ENCODE peak calls at places on chromosome 5, in ten cellular contexts. A is fibroblast of the aortic adventitia; O is omental fat pad; T is cardiac fibroblast; V is CD8-positive, alpha-beta T cell; N is transverse colon; J is heart right ventricle; I is fibroblast of lung; B is foreskin fibroblast; Y is Calu3. G is an unnamed sample.

GRCh38 chr5:170353011-170353890 is 35.9 kb downstream of the KCNMB1 start:
- DNase-seq in A (no peak), O (no peak), T (no peak), V (no peak), N (no peak), J (no peak), I (no peak), B (peak; percentile 4), Y (no peak), G (peak; percentile 29)

GRCh38 chr5:103346162-103346748 is 87.7 kb downstream of the MACIR start:
- DNase-seq in A (no peak), O (no peak), T (no peak), V (no peak), N (no peak), J (no peak), I (no peak), B (no peak), Y (no peak), G (no peak)

GRCh38 chr5:112929336-112930081 is 7.5 kb upstream of the REEP5 start:
- DNase-seq in A (no peak), O (no peak), T (no peak), V (no peak), N (no peak), J (no peak), I (no peak), B (no peak), Y (no peak), G (no peak)

GRCh38 chr5:83526289-83526688 is 54.7 kb downstream of the VCAN start:
- DNase-seq in A (no peak), O (no peak), T (no peak), V (no peak), N (no peak), J (no peak), I (no peak), B (no peak), Y (no peak), G (no peak)

GRCh38 chr5:78899922-78900362 is 85.2 kb downstream of the ARSB start:
- DNase-seq in A (peak; percentile 78), O (no peak), T (peak; percentile 83), V (no peak), N (peak; percentile 61), J (no peak), I (peak; percentile 70), B (peak; percentile 81), Y (peak; percentile 65), G (peak; percentile 76)

GRCh38 chr5:2213121-2213730 is 330.5 kb upstream of the IRX4 start:
- DNase-seq in A (no peak), O (no peak), T (no peak), V (no peak), N (no peak), J (no peak), I (no peak), B (no peak), Y (no peak), G (no peak)

GRCh38 chr5:10831416-10831815 is 70.4 kb upstream of the DAP start:
- DNase-seq in A (peak; percentile 49), O (no peak), T (peak; percentile 75), V (no peak), N (no peak), J (no peak), I (peak; percentile 94), B (peak; percentile 91), Y (no peak), G (peak; percentile 30)

GRCh38 chr5:134289509-134290113 is 63.7 kb upstream of the PPP2CA start:
- DNase-seq in A (peak; percentile 89), O (no peak), T (peak; percentile 92), V (peak; percentile 14), N (peak; percentile 51), J (no peak), I (peak; percentile 89), B (peak; percentile 87), Y (peak; percentile 79), G (peak; percentile 90)

GRCh38 chr5:875931-876330 is 16.7 kb downstream of the BRD9 start:
- DNase-seq in A (no peak), O (no peak), T (no peak), V (no peak), N (no peak), J (no peak), I (no peak), B (no peak), Y (no peak), G (no peak)

GRCh38 chr5:96734871-96735325 is 72.7 kb downstream of the CAST start:
- DNase-seq in A (peak; percentile 84), O (no peak), T (peak; percentile 70), V (no peak), N (no peak), J (no peak), I (no peak), B (peak; percentile 70), Y (no peak), G (peak; percentile 76)

GRCh38 chr5:33604503-33604902 is 163.7 kb downstream of the TARS1 start:
- DNase-seq in A (no peak), O (no peak), T (no peak), V (no peak), N (no peak), J (no peak), I (no peak), B (no peak), Y (no peak), G (no peak)

GRCh38 chr5:53677632-53678031 is 117.2 kb downstream of the NDUFS4 start:
- DNase-seq in A (no peak), O (no peak), T (no peak), V (no peak), N (no peak), J (no peak), I (no peak), B (no peak), Y (no peak), G (no peak)

GRCh38 chr5:62341783-62342475 is 35.9 kb downstream of the KIF2A start:
- DNase-seq in A (no peak), O (no peak), T (no peak), V (no peak), N (no peak), J (no peak), I (no peak), B (no peak), Y (no peak), G (no peak)

DNA sequence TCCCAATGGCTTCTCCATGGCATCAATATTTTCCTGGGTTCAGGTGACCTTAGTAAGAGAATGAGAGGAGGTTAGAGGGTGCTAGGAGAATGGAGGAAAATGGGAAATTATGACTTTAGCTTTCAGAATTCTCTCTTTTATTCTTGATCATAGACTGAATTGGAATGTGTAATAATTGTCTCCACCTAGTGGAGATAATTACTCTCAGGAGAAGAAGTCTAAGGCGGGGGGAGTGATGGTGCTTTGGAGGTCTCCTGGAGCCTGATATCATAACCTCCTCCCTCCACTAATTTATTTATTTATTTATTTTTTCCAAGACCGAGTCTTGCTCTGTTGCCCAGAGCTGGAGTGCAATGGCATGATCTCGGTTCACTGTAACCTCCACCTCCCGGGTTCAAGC is 221.3 kb downstream of the GRIA1 start:
- DNase-seq in A (peak; percentile 22), O (no peak), T (peak; percentile 25), V (no peak), N (no peak), J (no peak), I (peak; percentile 5), B (peak; percentile 15), Y (no peak), G (peak; percentile 35)
- TF ChIP-seq CTCF in A (peak; percentile 35), O (no peak), T (peak; percentile 30), V (no peak), N (no peak), J (peak; percentile 55), I (no peak), B (no peak), Y (no peak), G (peak; percentile 45)

GRCh38 chr5:5699062-5699461 is 276.6 kb downstream of the ICE1 start:
- DNase-seq in A (no peak), O (no peak), T (no peak), V (no peak), N (no peak), J (no peak), I (no peak), B (no peak), Y (no peak), G (no peak)
- TF ChIP-seq CTCF in A (no peak), O (no peak), T (no peak), V (no peak), N (no peak), J (no peak), I (no peak), B (no peak), Y (no peak), G (no peak)

DNA sequence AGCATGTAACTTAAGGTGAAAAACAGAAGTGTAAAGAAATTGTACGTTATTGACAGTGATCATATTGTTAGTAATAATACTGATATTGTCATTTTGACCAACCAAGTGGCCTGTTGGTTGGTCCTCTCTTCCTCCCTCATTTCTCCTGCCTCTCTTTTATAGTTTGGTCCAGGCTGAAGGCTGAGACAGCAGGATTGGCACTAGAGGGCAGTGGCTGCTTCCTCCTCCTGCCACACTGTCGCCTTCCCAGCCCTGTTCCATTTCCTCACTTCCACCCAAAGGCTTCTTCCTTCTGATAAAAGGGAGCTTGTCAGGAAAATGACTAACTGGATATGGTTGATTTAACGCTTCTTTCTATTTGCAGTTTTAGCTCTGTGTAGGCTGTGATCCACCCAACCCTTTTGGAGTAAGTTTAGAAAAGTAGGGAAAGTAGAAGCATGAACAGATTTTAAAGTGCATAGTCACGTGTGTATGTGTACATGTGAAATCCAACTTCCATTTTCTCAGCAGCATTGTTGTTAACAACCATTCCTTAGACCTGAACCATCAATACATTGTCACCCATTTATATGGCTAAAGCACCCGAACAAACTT is 35.6 kb downstream of the PTCD2 start:
- DNase-seq in A (peak; percentile 42), O (no peak), T (peak; percentile 58), V (no peak), N (peak; percentile 11), J (no peak), I (peak; percentile 35), B (peak; percentile 63), Y (peak; percentile 6), G (peak; percentile 64)
- TF ChIP-seq CTCF in A (peak; percentile 46), O (no peak), T (peak; percentile 46), V (no peak), N (peak; percentile 12), J (peak; percentile 64), I (no peak), B (peak; percentile 46), Y (no peak), G (peak; percentile 61)

GRCh38 chr5:154756203-154756870 is 1.2 kb downstream of the LARP1 start:
- DNase-seq in A (no peak), O (no peak), T (peak; percentile 37), V (peak; percentile 9), N (peak; percentile 60), J (peak; percentile 46), I (no peak), B (peak; percentile 53), Y (peak; percentile 72), G (no peak)

GRCh38 chr5:154753792-154754191 is 1.4 kb upstream of the LARP1 start:
- DNase-seq in A (peak; percentile 99), O (peak; percentile 35), T (peak; percentile 88), V (no peak), N (peak; percentile 62), J (peak; percentile 29), I (peak; percentile 93), B (peak; percentile 95), Y (peak; percentile 12), G (peak; percentile 94)

GRCh38 chr5:154756871-154757646 is 1.9 kb downstream of the LARP1 start:
- DNase-seq in A (peak; percentile 35), O (no peak), T (peak; percentile 37), V (peak; percentile 18), N (peak; percentile 53), J (peak; percentile 67), I (peak; percentile 46), B (peak; percentile 79), Y (peak; percentile 51), G (peak; percentile 38)

GRCh38 chr5:154755361-154756202 is at the start of gene LARP1:
- DNase-seq in A (no peak), O (no peak), T (peak; percentile 17), V (no peak), N (peak; percentile 42), J (peak; percentile 62), I (no peak), B (peak; percentile 66), Y (peak; percentile 55), G (peak; percentile 22)

GRCh38 chr5:154754460-154755360 is 467 bp upstream of the LARP1 start:
- DNase-seq in A (peak; percentile 97), O (peak; percentile 96), T (peak; percentile 99), V (peak; percentile 99), N (peak; percentile 100), J (peak; percentile 100), I (peak; percentile 98), B (peak; percentile 100), Y (peak; percentile 100), G (peak; percentile 99)
- TF ChIP-seq CTCF in A (peak; percentile 37), O (no peak), T (peak; percentile 28), V (peak; percentile 20), N (peak; percentile 47), J (peak; percentile 63), I (peak; percentile 16), B (peak; percentile 30), Y (peak; percentile 59), G (peak; percentile 27)

G was measured in fibroblast of pulmonary artery.